ENCODE peak calls at places on chromosomes 13 and 19, in seven cellular contexts. One of them, this sample, is unnamed.

GRCh38 chr13:87274209-87274819 is 396.9 kb upstream of the SLITRK5 start:
- DNase-seq in A549: no peak
- DNase-seq in AG09309: no peak
- DNase-seq in T-helper 9 cell: no peak
- DNase-seq in activated CD4-positive, alpha-beta T cell treated with anti-CD3 and anti-CD28 coated beads, Interleukin-2, amount 50 U/mL, for 24 hours: no peak
- DNase-seq in OCI-M1: peak
- DNase-seq in GM12892: no peak
- DNase-seq in this sample: no peak

GRCh38 chr13:83295684-83296083 is 586.6 kb downstream of the SLITRK1 start:
- DNase-seq in GM12892: no peak
- DNase-seq in AG09309: no peak
- DNase-seq in OCI-M1: no peak
- DNase-seq in A549: no peak
- DNase-seq in T-helper 9 cell: no peak
- DNase-seq in activated CD4-positive, alpha-beta T cell treated with anti-CD3 and anti-CD28 coated beads, Interleukin-2, amount 50 U/mL, for 24 hours: no peak
- DNase-seq in this sample: no peak

GRCh38 chr13:42001580-42001979 is 40.7 kb upstream of the VWA8 start:
- DNase-seq in A549: no peak
- DNase-seq in activated CD4-positive, alpha-beta T cell treated with anti-CD3 and anti-CD28 coated beads, Interleukin-2, amount 50 U/mL, for 24 hours: no peak
- DNase-seq in OCI-M1: no peak
- DNase-seq in AG09309: peak
- DNase-seq in T-helper 9 cell: no peak
- DNase-seq in GM12892: no peak
- DNase-seq in this sample: no peak

GRCh38 chr19:5369962-5370367 is 29.4 kb upstream of the PTPRS start:
- DNase-seq in A549: peak
- DNase-seq in activated CD4-positive, alpha-beta T cell treated with anti-CD3 and anti-CD28 coated beads, Interleukin-2, amount 50 U/mL, for 24 hours: peak
- DNase-seq in OCI-M1: peak
- DNase-seq in GM12892: peak
- DNase-seq in T-helper 9 cell: peak
- DNase-seq in AG09309: no peak
- DNase-seq in this sample: peak

GRCh38 chr13:44573790-44574465 is 2.2 kb downstream of the TSC22D1 start:
- DNase-seq in GM12892: no peak
- DNase-seq in AG09309: peak
- DNase-seq in A549: peak
- DNase-seq in T-helper 9 cell: no peak
- DNase-seq in activated CD4-positive, alpha-beta T cell treated with anti-CD3 and anti-CD28 coated beads, Interleukin-2, amount 50 U/mL, for 24 hours: no peak
- DNase-seq in OCI-M1: peak
- DNase-seq in this sample: peak

GRCh38 chr19:15280915-15281683 is 48.9 kb upstream of the EPHX3 start:
- DNase-seq in AG09309: peak
- DNase-seq in GM12892: no peak
- DNase-seq in A549: no peak
- DNase-seq in OCI-M1: peak
- DNase-seq in T-helper 9 cell: no peak
- DNase-seq in activated CD4-positive, alpha-beta T cell treated with anti-CD3 and anti-CD28 coated beads, Interleukin-2, amount 50 U/mL, for 24 hours: no peak
- DNase-seq in this sample: no peak

GRCh38 chr13:111387026-111387871 is 66.8 kb downstream of the TEX29 start:
- DNase-seq in OCI-M1: no peak
- DNase-seq in A549: no peak
- DNase-seq in AG09309: no peak
- DNase-seq in T-helper 9 cell: no peak
- DNase-seq in activated CD4-positive, alpha-beta T cell treated with anti-CD3 and anti-CD28 coated beads, Interleukin-2, amount 50 U/mL, for 24 hours: no peak
- DNase-seq in GM12892: no peak
- DNase-seq in this sample: peak

GRCh38 chr13:53217221-53217620 is 188.6 kb downstream of the OLFM4 start:
- DNase-seq in AG09309: no peak
- DNase-seq in GM12892: no peak
- DNase-seq in A549: no peak
- DNase-seq in OCI-M1: no peak
- DNase-seq in activated CD4-positive, alpha-beta T cell treated with anti-CD3 and anti-CD28 coated beads, Interleukin-2, amount 50 U/mL, for 24 hours: no peak
- DNase-seq in T-helper 9 cell: no peak
- DNase-seq in this sample: no peak

GRCh38 chr13:25966086-25966485 is 85.7 kb downstream of the SHISA2 start:
- DNase-seq in OCI-M1: peak
- DNase-seq in A549: no peak
- DNase-seq in GM12892: no peak
- DNase-seq in AG09309: no peak
- DNase-seq in T-helper 9 cell: no peak
- DNase-seq in activated CD4-positive, alpha-beta T cell treated with anti-CD3 and anti-CD28 coated beads, Interleukin-2, amount 50 U/mL, for 24 hours: no peak
- DNase-seq in this sample: no peak

GRCh38 chr13:27839809-27840467 is 47.7 kb downstream of the GSX1 start:
- DNase-seq in A549: peak
- DNase-seq in T-helper 9 cell: no peak
- DNase-seq in OCI-M1: no peak
- DNase-seq in AG09309: no peak
- DNase-seq in GM12892: no peak
- DNase-seq in activated CD4-positive, alpha-beta T cell treated with anti-CD3 and anti-CD28 coated beads, Interleukin-2, amount 50 U/mL, for 24 hours: no peak
- DNase-seq in this sample: no peak

GRCh38 chr19:35939307-35940077 is 3.3 kb downstream of the LRFN3 start:
- DNase-seq in GM12892: no peak
- DNase-seq in T-helper 9 cell: no peak
- DNase-seq in AG09309: no peak
- DNase-seq in OCI-M1: no peak
- DNase-seq in activated CD4-positive, alpha-beta T cell treated with anti-CD3 and anti-CD28 coated beads, Interleukin-2, amount 50 U/mL, for 24 hours: no peak
- DNase-seq in A549: no peak
- DNase-seq in this sample: no peak

GRCh38 chr19:21202865-21203494 is 61.1 kb downstream of the ZNF431 start:
- DNase-seq in OCI-M1: peak
- DNase-seq in A549: peak
- DNase-seq in T-helper 9 cell: peak
- DNase-seq in activated CD4-positive, alpha-beta T cell treated with anti-CD3 and anti-CD28 coated beads, Interleukin-2, amount 50 U/mL, for 24 hours: no peak
- DNase-seq in GM12892: no peak
- DNase-seq in AG09309: peak
- DNase-seq in this sample: no peak

GRCh38 chr19:33432408-33433170 is 59.1 kb downstream of the CEBPG start:
- DNase-seq in T-helper 9 cell: no peak
- DNase-seq in A549: no peak
- DNase-seq in OCI-M1: no peak
- DNase-seq in GM12892: no peak
- DNase-seq in AG09309: no peak
- DNase-seq in activated CD4-positive, alpha-beta T cell treated with anti-CD3 and anti-CD28 coated beads, Interleukin-2, amount 50 U/mL, for 24 hours: no peak
- DNase-seq in this sample: no peak

GRCh38 chr19:20661150-20661819 is at the start of gene ZNF626:
- DNase-seq in OCI-M1: peak
- DNase-seq in GM12892: peak
- DNase-seq in AG09309: peak
- DNase-seq in activated CD4-positive, alpha-beta T cell treated with anti-CD3 and anti-CD28 coated beads, Interleukin-2, amount 50 U/mL, for 24 hours: peak
- DNase-seq in T-helper 9 cell: peak
- DNase-seq in A549: no peak
- DNase-seq in this sample: peak

GRCh38 chr13:23956106-23956505 is 58.8 kb upstream of the C1QTNF9B start:
- DNase-seq in GM12892: no peak
- DNase-seq in T-helper 9 cell: no peak
- DNase-seq in OCI-M1: no peak
- DNase-seq in activated CD4-positive, alpha-beta T cell treated with anti-CD3 and anti-CD28 coated beads, Interleukin-2, amount 50 U/mL, for 24 hours: no peak
- DNase-seq in AG09309: no peak
- DNase-seq in A549: no peak
- DNase-seq in this sample: no peak

GRCh38 chr13:26695360-26695705 is 65.3 kb downstream of the GPR12 start:
- DNase-seq in activated CD4-positive, alpha-beta T cell treated with anti-CD3 and anti-CD28 coated beads, Interleukin-2, amount 50 U/mL, for 24 hours: no peak
- DNase-seq in A549: no peak
- DNase-seq in T-helper 9 cell: no peak
- DNase-seq in AG09309: no peak
- DNase-seq in OCI-M1: no peak
- DNase-seq in GM12892: no peak
- DNase-seq in this sample: peak

GRCh38 chr13:83352391-83352790 is 529.9 kb downstream of the SLITRK1 start:
- DNase-seq in GM12892: no peak
- DNase-seq in AG09309: no peak
- DNase-seq in A549: no peak
- DNase-seq in activated CD4-positive, alpha-beta T cell treated with anti-CD3 and anti-CD28 coated beads, Interleukin-2, amount 50 U/mL, for 24 hours: no peak
- DNase-seq in T-helper 9 cell: no peak
- DNase-seq in OCI-M1: no peak
- DNase-seq in this sample: no peak

GRCh38 chr13:59230484-59231264 is 933.1 kb downstream of the DIAPH3 start:
- DNase-seq in A549: no peak
- DNase-seq in activated CD4-positive, alpha-beta T cell treated with anti-CD3 and anti-CD28 coated beads, Interleukin-2, amount 50 U/mL, for 24 hours: no peak
- DNase-seq in OCI-M1: peak
- DNase-seq in GM12892: no peak
- DNase-seq in T-helper 9 cell: no peak
- DNase-seq in AG09309: no peak
- DNase-seq in this sample: no peak

GRCh38 chr13:59601993-59602392 is 561.7 kb downstream of the DIAPH3 start:
- DNase-seq in activated CD4-positive, alpha-beta T cell treated with anti-CD3 and anti-CD28 coated beads, Interleukin-2, amount 50 U/mL, for 24 hours: no peak
- DNase-seq in GM12892: no peak
- DNase-seq in OCI-M1: peak
- DNase-seq in AG09309: no peak
- DNase-seq in T-helper 9 cell: no peak
- DNase-seq in A549: no peak
- DNase-seq in this sample: no peak

GRCh38 chr13:97911311-97912138 is 42.0 kb upstream of the IPO5 start:
- DNase-seq in AG09309: no peak
- DNase-seq in A549: peak
- DNase-seq in activated CD4-positive, alpha-beta T cell treated with anti-CD3 and anti-CD28 coated beads, Interleukin-2, amount 50 U/mL, for 24 hours: no peak
- DNase-seq in OCI-M1: peak
- DNase-seq in T-helper 9 cell: no peak
- DNase-seq in GM12892: no peak
- DNase-seq in this sample: no peak

GRCh38 chr13:50715402-50716146 is 127.9 kb downstream of the DLEU7 start:
- DNase-seq in AG09309: no peak
- DNase-seq in GM12892: no peak
- DNase-seq in OCI-M1: no peak
- DNase-seq in T-helper 9 cell: no peak
- DNase-seq in A549: no peak
- DNase-seq in activated CD4-positive, alpha-beta T cell treated with anti-CD3 and anti-CD28 coated beads, Interleukin-2, amount 50 U/mL, for 24 hours: no peak
- DNase-seq in this sample: no peak

GRCh38 chr13:114161028-114161556 is 18.0 kb upstream of the CFAP97D2 start:
- DNase-seq in A549: no peak
- DNase-seq in AG09309: no peak
- DNase-seq in activated CD4-positive, alpha-beta T cell treated with anti-CD3 and anti-CD28 coated beads, Interleukin-2, amount 50 U/mL, for 24 hours: no peak
- DNase-seq in GM12892: no peak
- DNase-seq in OCI-M1: no peak
- DNase-seq in T-helper 9 cell: no peak
- DNase-seq in this sample: no peak

GRCh38 chr19:41447732-41448332 is 4.9 kb downstream of the ERICH4 start:
- DNase-seq in OCI-M1: peak
- DNase-seq in A549: no peak
- DNase-seq in AG09309: no peak
- DNase-seq in GM12892: no peak
- DNase-seq in T-helper 9 cell: no peak
- DNase-seq in activated CD4-positive, alpha-beta T cell treated with anti-CD3 and anti-CD28 coated beads, Interleukin-2, amount 50 U/mL, for 24 hours: no peak
- DNase-seq in this sample: no peak

GRCh38 chr13:113350938-113351335 is 13.0 kb downstream of the GRTP1 start:
- DNase-seq in T-helper 9 cell: no peak
- DNase-seq in OCI-M1: no peak
- DNase-seq in A549: no peak
- DNase-seq in GM12892: no peak
- DNase-seq in activated CD4-positive, alpha-beta T cell treated with anti-CD3 and anti-CD28 coated beads, Interleukin-2, amount 50 U/mL, for 24 hours: no peak
- DNase-seq in AG09309: no peak
- DNase-seq in this sample: no peak

GRCh38 chr19:15457701-15458484 is 6.5 kb downstream of the RASAL3 start:
- DNase-seq in OCI-M1: no peak
- DNase-seq in activated CD4-positive, alpha-beta T cell treated with anti-CD3 and anti-CD28 coated beads, Interleukin-2, amount 50 U/mL, for 24 hours: no peak
- DNase-seq in GM12892: no peak
- DNase-seq in AG09309: no peak
- DNase-seq in A549: no peak
- DNase-seq in T-helper 9 cell: no peak
- DNase-seq in this sample: no peak

GRCh38 chr19:5628470-5628869 is 5.6 kb downstream of the SAFB start:
- DNase-seq in activated CD4-positive, alpha-beta T cell treated with anti-CD3 and anti-CD28 coated beads, Interleukin-2, amount 50 U/mL, for 24 hours: no peak
- DNase-seq in GM12892: no peak
- DNase-seq in AG09309: peak
- DNase-seq in OCI-M1: peak
- DNase-seq in T-helper 9 cell: no peak
- DNase-seq in A549: no peak
- DNase-seq in this sample: no peak

GRCh38 chr19:33311326-33311682 is 9.0 kb upstream of the CEBPA start:
- DNase-seq in AG09309: no peak
- DNase-seq in activated CD4-positive, alpha-beta T cell treated with anti-CD3 and anti-CD28 coated beads, Interleukin-2, amount 50 U/mL, for 24 hours: no peak
- DNase-seq in OCI-M1: peak
- DNase-seq in GM12892: no peak
- DNase-seq in A549: no peak
- DNase-seq in T-helper 9 cell: no peak
- DNase-seq in this sample: no peak

GRCh38 chr19:2483484-2484151 is 7.7 kb downstream of the GADD45B start:
- DNase-seq in AG09309: no peak
- DNase-seq in activated CD4-positive, alpha-beta T cell treated with anti-CD3 and anti-CD28 coated beads, Interleukin-2, amount 50 U/mL, for 24 hours: no peak
- DNase-seq in T-helper 9 cell: no peak
- DNase-seq in A549: no peak
- DNase-seq in OCI-M1: no peak
- DNase-seq in GM12892: no peak
- DNase-seq in this sample: no peak

GRCh38 chr13:37443538-37443937 is 155.0 kb downstream of the POSTN start:
- DNase-seq in AG09309: peak
- DNase-seq in T-helper 9 cell: no peak
- DNase-seq in OCI-M1: no peak
- DNase-seq in A549: no peak
- DNase-seq in activated CD4-positive, alpha-beta T cell treated with anti-CD3 and anti-CD28 coated beads, Interleukin-2, amount 50 U/mL, for 24 hours: no peak
- DNase-seq in GM12892: no peak
- DNase-seq in this sample: no peak

GRCh38 chr13:110137677-110138008 is 169.3 kb downstream of the COL4A1 start:
- DNase-seq in T-helper 9 cell: no peak
- DNase-seq in OCI-M1: peak
- DNase-seq in A549: peak
- DNase-seq in activated CD4-positive, alpha-beta T cell treated with anti-CD3 and anti-CD28 coated beads, Interleukin-2, amount 50 U/mL, for 24 hours: no peak
- DNase-seq in AG09309: no peak
- DNase-seq in GM12892: peak
- DNase-seq in this sample: no peak

This sample was measured in osteocyte.